ENCODE peak calls at places on chromosomes 13 and 19, in four cellular contexts. One of them, this sample, is unnamed.

GRCh38 chr19:14612657-14613056 is 29.8 kb downstream of the CLEC17A start:
- DNase-seq in A549: no peak
- DNase-seq in HepG2: no peak
- DNase-seq in K562: no peak
- DNase-seq in this sample: no peak

GRCh38 chr13:86080340-86080995 is 281.2 kb upstream of the SLITRK6 start:
- DNase-seq in A549: no peak
- DNase-seq in HepG2: no peak
- DNase-seq in K562: no peak
- DNase-seq in this sample: no peak

GRCh38 chr19:46069841-46070341 is 29.1 kb upstream of the IGFL4 start:
- DNase-seq in A549: peak; percentile 75
- DNase-seq in HepG2: peak; percentile 42
- DNase-seq in K562: no peak
- DNase-seq in this sample: no peak

GRCh38 chr19:54030895-54031586 is 32.7 kb downstream of the VSTM1 start:
- DNase-seq in A549: peak; percentile 48
- DNase-seq in HepG2: no peak
- DNase-seq in K562: peak; percentile 11
- DNase-seq in this sample: no peak

GRCh38 chr19:37074111-37074510 is 4.1 kb upstream of the ZNF420 start:
- DNase-seq in A549: no peak
- DNase-seq in HepG2: no peak
- DNase-seq in K562: no peak
- DNase-seq in this sample: no peak

GRCh38 chr13:44903596-44903995 is 85.7 kb downstream of the NUFIP1 start:
- DNase-seq in A549: no peak
- DNase-seq in HepG2: no peak
- DNase-seq in K562: no peak
- DNase-seq in this sample: no peak

GRCh38 chr13:81140675-81141074 is 799.7 kb upstream of the SPRY2 start:
- DNase-seq in A549: no peak
- DNase-seq in HepG2: no peak
- DNase-seq in K562: no peak
- DNase-seq in this sample: no peak

GRCh38 chr19:40592170-40592569 is 9.0 kb upstream of the LTBP4 start:
- DNase-seq in A549: peak; percentile 92
- DNase-seq in HepG2: peak; percentile 36
- DNase-seq in K562: no peak
- DNase-seq in this sample: no peak

GRCh38 chr13:29494520-29494919 is 101.0 kb downstream of the SLC7A1 start:
- DNase-seq in A549: no peak
- DNase-seq in HepG2: no peak
- DNase-seq in K562: no peak
- DNase-seq in this sample: no peak

GRCh38 chr19:18290250-18291018 is 9.0 kb upstream of the JUND start:
- DNase-seq in A549: no peak
- DNase-seq in HepG2: no peak
- DNase-seq in K562: peak; percentile 9
- DNase-seq in this sample: no peak

GRCh38 chr13:36543671-36544070 is 111.4 kb downstream of the CCNA1 start:
- DNase-seq in A549: no peak
- DNase-seq in HepG2: no peak
- DNase-seq in K562: no peak
- DNase-seq in this sample: no peak

GRCh38 chr19:575527-576506 is 3.4 kb downstream of the BSG start:
- DNase-seq in A549: no peak
- DNase-seq in HepG2: no peak
- DNase-seq in K562: peak; percentile 58
- DNase-seq in this sample: no peak

GRCh38 chr13:46961719-46962118 is 64.9 kb upstream of the HTR2A start:
- DNase-seq in A549: no peak
- DNase-seq in HepG2: no peak
- DNase-seq in K562: no peak
- DNase-seq in this sample: no peak

GRCh38 chr13:34748561-34748960 is 193.5 kb upstream of the NBEA start:
- DNase-seq in A549: no peak
- DNase-seq in HepG2: no peak
- DNase-seq in K562: no peak
- DNase-seq in this sample: no peak

GRCh38 chr13:59398661-59399060 is 765.1 kb downstream of the DIAPH3 start:
- DNase-seq in A549: no peak
- DNase-seq in HepG2: no peak
- DNase-seq in K562: no peak
- DNase-seq in this sample: no peak

GRCh38 chr13:94707400-94708021 is 4.8 kb downstream of the SOX21 start:
- DNase-seq in A549: peak; percentile 18
- DNase-seq in HepG2: no peak
- DNase-seq in K562: peak; percentile 62
- DNase-seq in this sample: peak; percentile 64

GRCh38 chr19:5957132-5957531 is 20.8 kb downstream of the RANBP3 start:
- DNase-seq in A549: no peak
- DNase-seq in HepG2: no peak
- DNase-seq in K562: no peak
- DNase-seq in this sample: no peak

GRCh38 chr19:18762125-18763023 is 28.7 kb downstream of the COMP start:
- DNase-seq in A549: no peak
- DNase-seq in HepG2: peak; percentile 63
- DNase-seq in K562: no peak
- DNase-seq in this sample: peak; percentile 38

GRCh38 chr13:110680852-110681251 is 25.1 kb downstream of the CARS2 start:
- DNase-seq in A549: peak; percentile 42
- DNase-seq in HepG2: peak; percentile 41
- DNase-seq in K562: peak; percentile 43
- DNase-seq in this sample: peak; percentile 57

GRCh38 chr19:53466726-53467125 is 807 bp upstream of the ZNF813 start:
- DNase-seq in A549: no peak
- DNase-seq in HepG2: no peak
- DNase-seq in K562: no peak
- DNase-seq in this sample: no peak

GRCh38 chr19:10206226-10206873 is 11.6 kb upstream of the DNMT1 start:
- DNase-seq in A549: no peak
- DNase-seq in HepG2: peak; percentile 45
- DNase-seq in K562: no peak
- DNase-seq in this sample: no peak

GRCh38 chr13:51818771-51819511 is 15.0 kb upstream of the DHRS12 start:
- DNase-seq in A549: no peak
- DNase-seq in HepG2: no peak
- DNase-seq in K562: no peak
- DNase-seq in this sample: no peak

GRCh38 chr13:57045816-57046691 is 94.7 kb upstream of the PRR20A start:
- DNase-seq in A549: no peak
- DNase-seq in HepG2: no peak
- DNase-seq in K562: no peak
- DNase-seq in this sample: no peak

GRCh38 chr19:4911786-4912672 is 2.7 kb downstream of the UHRF1 start:
- DNase-seq in A549: peak; percentile 94
- DNase-seq in HepG2: peak; percentile 40
- DNase-seq in K562: peak; percentile 53
- DNase-seq in this sample: peak; percentile 62

GRCh38 chr19:16385821-16386220 is 61.2 kb downstream of the KLF2 start:
- DNase-seq in A549: no peak
- DNase-seq in HepG2: no peak
- DNase-seq in K562: no peak
- DNase-seq in this sample: no peak

GRCh38 chr13:81171065-81171647 is 830.2 kb upstream of the SPRY2 start:
- DNase-seq in A549: peak; percentile 3
- DNase-seq in HepG2: peak; percentile 5
- DNase-seq in K562: peak; percentile 2
- DNase-seq in this sample: no peak

GRCh38 chr19:28633223-28634030 is 579.5 kb downstream of the UQCRFS1 start:
- DNase-seq in A549: peak; percentile 61
- DNase-seq in HepG2: no peak
- DNase-seq in K562: peak; percentile 80
- DNase-seq in this sample: peak; percentile 73

GRCh38 chr19:45998834-45999233 is 3.6 kb downstream of the CCDC61 start:
- DNase-seq in A549: no peak
- DNase-seq in HepG2: no peak
- DNase-seq in K562: no peak
- DNase-seq in this sample: no peak

GRCh38 chr19:44848036-44848804 is 2.1 kb downstream of the NECTIN2 start:
- DNase-seq in A549: no peak
- DNase-seq in HepG2: no peak
- DNase-seq in K562: no peak
- DNase-seq in this sample: peak; percentile 38

GRCh38 chr19:5222178-5222577 is 118.4 kb downstream of the PTPRS start:
- DNase-seq in A549: no peak
- DNase-seq in HepG2: no peak
- DNase-seq in K562: no peak
- DNase-seq in this sample: no peak

GRCh38 chr19:23526302-23526701 is 131.0 kb upstream of the ZNF91 start:
- DNase-seq in A549: no peak
- DNase-seq in HepG2: no peak
- DNase-seq in K562: no peak
- DNase-seq in this sample: no peak

DNA sequence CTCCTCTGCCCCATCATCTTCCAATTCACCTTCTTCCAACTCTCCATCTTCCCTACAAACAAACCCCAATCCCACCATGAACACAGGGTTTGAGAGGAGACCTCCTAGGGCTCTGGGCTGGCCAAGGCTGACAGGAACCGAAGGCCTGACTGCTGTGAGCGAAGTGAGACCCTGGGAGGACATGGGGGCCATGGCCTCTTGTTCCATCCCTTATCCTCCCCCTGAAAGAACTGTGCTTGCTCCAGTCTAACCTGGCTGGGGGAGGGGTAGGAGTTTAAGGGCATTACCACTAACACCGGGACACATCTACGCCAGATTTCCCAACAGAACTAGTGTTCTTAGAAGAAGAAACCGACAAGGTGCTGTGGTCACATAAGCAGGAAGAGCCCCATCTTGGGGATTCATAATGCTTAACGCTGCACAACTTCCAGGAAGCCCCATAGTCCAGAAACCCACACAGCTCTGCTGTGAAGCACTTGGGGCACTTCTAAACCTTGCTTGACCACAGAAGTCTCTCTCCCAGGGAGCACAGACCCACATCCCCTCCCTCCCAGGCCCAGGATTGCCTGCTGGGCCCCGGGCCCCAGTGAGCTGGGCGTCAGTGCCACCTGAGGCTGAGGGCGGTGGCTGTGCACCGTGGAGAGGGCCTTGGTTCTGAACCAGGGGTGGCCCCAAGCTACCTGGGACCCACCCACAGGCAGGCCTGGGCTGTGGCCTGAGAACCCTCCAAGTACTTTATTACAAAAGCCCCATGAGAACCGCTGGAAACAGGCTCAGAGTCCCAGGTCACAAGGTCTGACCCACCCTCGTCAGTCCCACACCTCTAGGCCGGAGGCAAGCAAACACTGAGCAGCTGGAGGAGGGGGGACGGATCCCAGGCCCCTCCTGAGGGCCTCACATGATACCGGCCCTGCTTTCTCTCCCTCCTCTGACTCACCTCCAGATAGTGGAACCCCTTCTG is 18.7 kb downstream of the ZC3H4 start:
- DNase-seq in A549: no peak
- DNase-seq in HepG2: peak; percentile 85
- DNase-seq in K562: no peak
- DNase-seq in this sample: no peak
- TF ChIP-seq NR3C1 in A549: no peak
- TF ChIP-seq NR3C1 in HepG2: no peak
- TF ChIP-seq NR3C1 in K562: no peak
- TF ChIP-seq NR3C1 in this sample: no peak

DNA sequence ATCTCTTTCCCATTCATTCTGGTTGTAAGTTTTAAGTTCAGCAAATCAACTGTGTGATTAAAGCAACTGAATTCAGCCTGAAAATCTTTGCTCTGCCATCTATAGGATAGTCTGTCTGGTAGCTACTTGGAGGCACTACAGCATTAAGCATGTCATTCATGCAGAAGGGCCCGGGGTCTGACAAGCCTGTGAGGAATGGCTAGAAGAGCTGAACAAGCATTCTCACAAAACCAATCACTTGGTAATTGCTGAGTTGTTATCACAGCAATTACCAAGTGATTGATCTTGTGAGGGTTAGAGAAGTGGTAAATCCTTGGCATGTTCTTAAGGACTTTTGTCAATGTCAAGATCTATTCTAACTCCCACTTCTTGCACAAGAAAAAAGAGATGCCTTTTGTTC is 356.1 kb downstream of the FGF14 start:
- DNase-seq in A549: no peak
- DNase-seq in HepG2: no peak
- DNase-seq in K562: no peak
- DNase-seq in this sample: no peak
- TF ChIP-seq NR3C1 in A549: no peak
- TF ChIP-seq NR3C1 in HepG2: no peak
- TF ChIP-seq NR3C1 in K562: no peak
- TF ChIP-seq NR3C1 in this sample: no peak

GRCh38 chr13:91165758-91166157 is 181.7 kb upstream of the MIR17HG start:
- DNase-seq in A549: no peak
- DNase-seq in HepG2: no peak
- DNase-seq in K562: no peak
- DNase-seq in this sample: no peak

GRCh38 chr13:91157273-91158014 is 190.0 kb upstream of the MIR17HG start:
- DNase-seq in A549: no peak
- DNase-seq in HepG2: no peak
- DNase-seq in K562: no peak
- DNase-seq in this sample: no peak

GRCh38 chr13:91166714-91167511 is 180.6 kb upstream of the MIR17HG start:
- DNase-seq in A549: no peak
- DNase-seq in HepG2: no peak
- DNase-seq in K562: no peak
- DNase-seq in this sample: no peak

GRCh38 chr13:91158015-91158390 is 189.5 kb upstream of the MIR17HG start:
- DNase-seq in A549: no peak
- DNase-seq in HepG2: no peak
- DNase-seq in K562: no peak
- DNase-seq in this sample: no peak

DNA sequence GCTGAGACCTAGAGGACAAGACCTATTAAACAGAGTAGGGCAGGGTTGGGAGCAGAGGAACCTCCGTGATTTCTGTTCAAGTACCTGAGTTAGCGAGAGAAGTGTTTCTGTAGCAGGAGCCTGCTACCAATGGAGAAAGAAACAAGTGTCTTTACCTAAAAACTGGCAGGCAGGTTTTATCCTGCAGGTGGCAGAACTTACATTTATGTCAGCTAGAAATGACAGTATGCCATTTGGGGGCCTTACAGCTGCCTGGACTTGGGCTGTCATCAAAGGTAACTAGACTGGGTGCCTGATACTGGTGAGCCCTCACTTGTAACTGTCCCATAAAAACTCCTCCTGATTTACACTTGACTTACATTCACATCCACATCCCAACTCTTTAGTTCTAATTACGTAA is 185.3 kb upstream of the MIR17HG start:
- DNase-seq in A549: no peak
- DNase-seq in HepG2: no peak
- DNase-seq in K562: no peak
- DNase-seq in this sample: peak; percentile 23
- TF ChIP-seq NR3C1 in A549: no peak
- TF ChIP-seq NR3C1 in HepG2: no peak
- TF ChIP-seq NR3C1 in K562: no peak
- TF ChIP-seq NR3C1 in this sample: no peak

DNA sequence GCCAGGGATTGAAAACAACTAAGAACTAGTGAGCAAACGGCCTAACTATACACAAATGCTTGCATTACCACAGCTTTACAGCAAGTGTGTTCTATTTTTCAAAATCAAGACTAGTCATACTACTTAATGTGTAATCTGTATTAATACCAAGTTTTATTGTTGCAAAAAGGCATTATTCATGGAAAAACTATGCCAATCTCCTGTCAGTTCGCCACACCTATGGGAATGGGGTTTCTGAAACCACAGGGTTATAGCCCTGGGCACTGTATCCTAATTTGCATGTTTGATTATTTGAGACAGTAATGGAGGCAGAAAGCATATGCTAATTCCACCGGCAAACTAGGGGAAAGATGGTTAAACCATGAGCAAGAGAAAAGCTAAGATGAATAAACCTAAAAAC is 14.3 kb downstream of the GAS6 start:
- DNase-seq in A549: no peak
- DNase-seq in HepG2: no peak
- DNase-seq in K562: no peak
- DNase-seq in this sample: no peak
- TF ChIP-seq NR3C1 in A549: no peak
- TF ChIP-seq NR3C1 in HepG2: no peak
- TF ChIP-seq NR3C1 in K562: no peak
- TF ChIP-seq NR3C1 in this sample: no peak

This sample was measured in WTC11.